ENCODE peak calls at places on chromosomes 2 and 18, in six cellular contexts. E is C1 segment of cervical spinal cord; V is fibroblast of mammary gland; R is nephron progenitor cell; O is activated CD4-positive, alpha-beta T cell treated with anti-CD3 and anti-CD28 coated beads for 48 hours; M is cardiac septum. T is an unnamed sample.

GRCh38 chr2:122414911-122415310 is 659.5 kb downstream of the TSN start:
- DNase-seq in E (no peak), V (no peak), R (no peak), O (no peak), M (no peak), T (no peak)

GRCh38 chr2:134736167-134736885 is 17.5 kb upstream of the TMEM163 start:
- DNase-seq in E (no peak), V (peak), R (no peak), O (no peak), M (no peak), T (no peak)

GRCh38 chr2:157480182-157480961 is 36.5 kb upstream of the CYTIP start:
- DNase-seq in E (no peak), V (peak), R (no peak), O (peak), M (no peak), T (peak)

GRCh38 chr2:218405365-218406208 is 5.9 kb downstream of the CTDSP1 start:
- DNase-seq in E (no peak), V (no peak), R (no peak), O (peak), M (no peak), T (no peak)

GRCh38 chr18:904135-905090 is at the start of gene ADCYAP1:
- DNase-seq in E (no peak), V (no peak), R (peak), O (peak), M (no peak), T (no peak)

GRCh38 chr2:51535763-51536162 is 503.8 kb upstream of the NRXN1 start:
- DNase-seq in E (no peak), V (no peak), R (no peak), O (no peak), M (no peak), T (no peak)

GRCh38 chr18:79620586-79621165 is 58.9 kb upstream of the CTDP1 start:
- DNase-seq in E (no peak), V (no peak), R (no peak), O (no peak), M (no peak), T (no peak)

GRCh38 chr18:12409466-12409865 is 1.7 kb downstream of the PRELID3A start:
- DNase-seq in E (no peak), V (no peak), R (no peak), O (no peak), M (no peak), T (no peak)

GRCh38 chr2:949894-950626 is 589 bp upstream of the SNTG2 start:
- DNase-seq in E (no peak), V (no peak), R (peak), O (peak), M (no peak), T (no peak)

GRCh38 chr2:9800975-9801723 is 42.1 kb upstream of the TAF1B start:
- DNase-seq in E (no peak), V (peak), R (no peak), O (peak), M (no peak), T (peak)

GRCh38 chr18:59909289-59910036 is 9.7 kb downstream of the PMAIP1 start:
- DNase-seq in E (no peak), V (peak), R (no peak), O (no peak), M (no peak), T (no peak)

GRCh38 chr2:9178110-9178904 is 28.3 kb upstream of the ASAP2 start:
- DNase-seq in E (no peak), V (peak), R (no peak), O (no peak), M (no peak), T (no peak)

GRCh38 chr2:144481666-144482065 is 38.3 kb downstream of the ZEB2 start:
- DNase-seq in E (no peak), V (no peak), R (no peak), O (no peak), M (no peak), T (no peak)

GRCh38 chr2:128756372-128756730 is 437.7 kb upstream of the HS6ST1 start:
- DNase-seq in E (no peak), V (no peak), R (no peak), O (no peak), M (peak), T (no peak)

GRCh38 chr18:52174220-52174619 is 165.8 kb upstream of the DCC start:
- DNase-seq in E (no peak), V (no peak), R (no peak), O (no peak), M (no peak), T (no peak)

GRCh38 chr2:168894101-168894500 is 3.9 kb upstream of the SPC25 start:
- DNase-seq in E (no peak), V (no peak), R (no peak), O (no peak), M (no peak), T (no peak)

GRCh38 chr2:239189711-239190131 is 211.1 kb downstream of the HDAC4 start:
- DNase-seq in E (no peak), V (no peak), R (no peak), O (no peak), M (peak), T (no peak)

T was measured in gastrocnemius medialis.